ENCODE peak calls at places on chromosomes 13 and 19, in six cellular contexts. S is CD4-positive, CD25-positive, alpha-beta regulatory T cell; A is bronchial epithelial cell; T is left ventricle myocardium inferior; D is thoracic aorta; N is stomach. J is an unnamed sample. For H3K27me3, the result is how much of the 10 kb centered on the place peaks cover.

GRCh38 chr19:21586341-21587116 is 81.1 kb downstream of the ZNF429 start:
- DNase-seq in S (no peak), A (no peak), T (peak), D (no peak), N (peak), J (peak)

GRCh38 chr13:70856706-70857105 is 748.5 kb upstream of the KLHL1 start:
- DNase-seq in S (no peak), A (peak), T (no peak), D (no peak), N (no peak), J (no peak)

GRCh38 chr13:44120814-44121505 is 241.3 kb downstream of the LACC1 start:
- DNase-seq in S (no peak), A (no peak), T (no peak), D (no peak), N (no peak), J (no peak)

GRCh38 chr13:47480941-47481340 is 520.1 kb downstream of the SUCLA2 start:
- DNase-seq in S (no peak), A (no peak), T (no peak), D (no peak), N (no peak), J (no peak)

GRCh38 chr13:27359203-27359821 is 65.1 kb upstream of the GTF3A start:
- DNase-seq in S (peak), A (peak), T (peak), D (no peak), N (peak), J (peak)

GRCh38 chr13:32938907-32939306 is 77.3 kb upstream of the KL start:
- DNase-seq in S (no peak), A (peak), T (no peak), D (no peak), N (no peak), J (no peak)

GRCh38 chr19:919157-920050 is 2.3 kb downstream of the KISS1R start:
- DNase-seq in S (no peak), A (peak), T (no peak), D (no peak), N (no peak), J (no peak)

GRCh38 chr19:40807147-40808020 is 8.4 kb downstream of the EGLN2 start:
- DNase-seq in S (no peak), A (no peak), T (no peak), D (no peak), N (no peak), J (peak)

GRCh38 chr19:58518261-58519086 is 1.1 kb downstream of the ZBTB45 start:
- DNase-seq in S (no peak), A (peak), T (no peak), D (no peak), N (no peak), J (no peak)

GRCh38 chr13:42548731-42549554 is 25.0 kb upstream of the TNFSF11 start:
- DNase-seq in S (no peak), A (no peak), T (no peak), D (no peak), N (peak), J (no peak)

GRCh38 chr13:100423375-100423774 is 165.2 kb downstream of the GGACT start:
- DNase-seq in S (no peak), A (peak), T (no peak), D (no peak), N (no peak), J (no peak)

GRCh38 chr19:4713384-4713951 is 10.2 kb downstream of the DPP9 start:
- DNase-seq in S (no peak), A (peak), T (peak), D (no peak), N (peak), J (no peak)

GRCh38 chr19:45995715-45996385 is 583 bp downstream of the CCDC61 start:
- DNase-seq in S (no peak), A (peak), T (no peak), D (no peak), N (no peak), J (no peak)

GRCh38 chr13:73059460-73060250 is 850 bp downstream of the KLF5 start:
- DNase-seq in S (no peak), A (no peak), T (peak), D (no peak), N (peak), J (peak)

GRCh38 chr13:36526897-36527296 is 94.6 kb downstream of the CCNA1 start:
- DNase-seq in S (no peak), A (peak), T (no peak), D (no peak), N (no peak), J (no peak)

GRCh38 chr19:1065606-1066109 is 1.3 kb upstream of the ARHGAP45 start:
- DNase-seq in S (no peak), A (peak), T (no peak), D (no peak), N (no peak), J (no peak)

GRCh38 chr19:49488046-49488862 is 846 bp downstream of the RPL13A start:
- DNase-seq in S (no peak), A (no peak), T (no peak), D (no peak), N (no peak), J (no peak)

GRCh38 chr19:46347985-46348384 is 1.1 kb downstream of the PPP5C start:
- DNase-seq in S (no peak), A (no peak), T (no peak), D (no peak), N (no peak), J (no peak)

GRCh38 chr19:11781295-11782057 is 14.7 kb downstream of the ZNF441 start:
- DNase-seq in S (no peak), A (no peak), T (no peak), D (no peak), N (no peak), J (no peak)

GRCh38 chr13:107806726-107807125 is 408.6 kb downstream of the LIG4 start:
- DNase-seq in S (no peak), A (no peak), T (no peak), D (no peak), N (no peak), J (no peak)

GRCh38 chr13:48012668-48013067 is 11.6 kb upstream of the SUCLA2 start:
- DNase-seq in S (no peak), A (no peak), T (no peak), D (no peak), N (no peak), J (no peak)

GRCh38 chr19:45455707-45456499 is 11.9 kb upstream of the FOSB start:
- DNase-seq in S (no peak), A (peak), T (peak), D (peak), N (peak), J (peak)

GRCh38 chr19:12789904-12790619 is 1.2 kb upstream of the JUNB start:
- DNase-seq in S (peak), A (peak), T (peak), D (peak), N (peak), J (peak)

GRCh38 chr13:86051134-86052103 is 252.2 kb upstream of the SLITRK6 start:
- DNase-seq in S (no peak), A (peak), T (no peak), D (no peak), N (no peak), J (no peak)

GRCh38 chr13:108322206-108322824 is 52.8 kb downstream of the TNFSF13B start:
- DNase-seq in S (peak), A (peak), T (no peak), D (no peak), N (no peak), J (no peak)

GRCh38 chr13:76848596-76848995 is 37.6 kb downstream of the KCTD12 start:
- DNase-seq in S (no peak), A (no peak), T (peak), D (no peak), N (no peak), J (no peak)

GRCh38 chr19:3440082-3440481 is 40.2 kb downstream of the SMIM24 start:
- DNase-seq in S (peak), A (no peak), T (peak), D (no peak), N (peak), J (peak)

GRCh38 chr19:995051-995827 is 5.0 kb upstream of the GRIN3B start:
- DNase-seq in S (no peak), A (no peak), T (no peak), D (no peak), N (no peak), J (no peak)

DNA sequence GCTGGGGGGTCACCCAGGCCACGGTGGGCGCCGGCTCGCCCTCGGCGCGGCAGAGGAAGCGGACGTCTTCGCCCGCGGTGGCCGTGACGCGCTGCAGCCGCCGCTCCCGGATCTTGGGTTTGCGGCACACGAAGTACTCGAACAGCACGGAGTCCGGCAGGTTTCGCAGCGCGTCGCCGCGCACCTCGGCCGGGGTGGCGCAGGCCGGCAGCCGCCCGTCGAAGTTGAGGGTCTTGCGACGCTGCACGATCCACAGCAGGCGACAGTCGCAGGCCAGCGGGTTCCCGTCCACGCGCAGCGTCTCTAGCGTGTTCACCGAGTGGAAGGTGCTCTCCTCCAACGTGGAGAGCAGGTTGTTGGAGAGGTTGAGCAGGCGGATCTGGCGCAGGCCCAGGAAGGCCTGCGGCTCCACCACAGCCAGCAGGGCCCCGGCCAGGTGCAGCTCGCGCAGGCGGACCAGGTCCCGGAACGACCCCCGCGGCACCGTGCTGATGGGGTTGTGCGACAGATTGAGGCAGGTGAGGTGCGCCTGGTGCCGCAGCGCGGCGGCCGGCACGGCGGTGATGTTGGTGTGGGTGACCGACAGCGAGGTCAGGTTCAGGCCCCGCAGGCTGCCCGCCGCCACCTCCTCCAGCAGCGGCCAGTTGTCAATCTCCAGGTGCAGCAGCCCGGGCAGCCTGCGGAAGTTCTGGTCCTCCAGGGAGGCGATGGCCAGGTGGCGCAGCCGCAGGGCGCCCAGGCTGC is 8.6 kb upstream of the PEAK3 start:
- DNase-seq in S (peak), A (no peak), T (no peak), D (no peak), N (no peak), J (no peak)
- H3K27me3 ChIP-seq in S (under half), A (under half), T (half or more), D (under half), N (half or more), J (under half)

DNA sequence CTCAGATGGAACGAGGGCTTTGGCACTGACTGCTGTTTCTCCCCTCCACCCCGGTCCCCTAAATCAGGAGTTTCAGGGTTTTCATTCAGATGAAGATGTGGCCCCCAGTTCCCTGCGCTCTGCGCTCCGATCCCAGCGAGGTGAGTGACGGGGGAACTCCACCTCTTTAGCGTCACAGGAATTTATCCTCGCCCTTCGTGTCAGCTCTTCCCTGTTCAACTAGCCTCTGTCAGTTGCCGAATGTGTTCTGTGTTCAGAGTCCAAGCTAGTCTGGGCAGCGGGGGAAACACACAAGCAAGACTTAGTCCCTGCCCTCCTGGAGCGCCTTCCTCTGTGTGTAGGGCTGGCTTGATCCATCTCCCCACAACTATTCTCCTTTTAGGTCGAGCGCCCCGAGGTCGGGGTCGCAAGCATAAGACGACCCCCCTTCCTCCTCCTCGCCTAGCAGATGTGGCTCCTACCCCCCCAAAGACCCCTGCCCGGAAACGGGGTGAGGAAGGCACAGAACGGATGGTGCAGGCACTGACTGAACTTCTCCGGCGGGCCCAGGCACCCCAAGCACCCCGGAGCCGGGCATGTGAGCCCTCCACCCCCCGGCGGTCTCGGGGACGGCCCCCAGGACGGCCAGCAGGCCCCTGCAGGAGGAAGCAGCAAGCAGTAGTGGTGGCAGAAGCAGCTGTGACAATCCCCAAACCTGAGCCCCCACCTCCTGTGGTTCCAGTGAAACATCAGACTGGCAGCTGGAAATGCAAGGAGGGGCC is 1.8 kb downstream of the KMT2B start:
- DNase-seq in S (no peak), A (no peak), T (no peak), D (no peak), N (no peak), J (no peak)
- H3K4me3 ChIP-seq in S (peak), A (no peak), T (peak), D (peak), N (peak), J (no peak)

GRCh38 chr19:47438793-47439220 is 19.5 kb upstream of the MEIS3 start:
- DNase-seq in S (no peak), A (peak), T (no peak), D (no peak), N (peak), J (no peak)

GRCh38 chr19:47435883-47436417 is 16.6 kb upstream of the MEIS3 start:
- DNase-seq in S (no peak), A (no peak), T (no peak), D (no peak), N (no peak), J (no peak)

GRCh38 chr19:47435196-47435595 is 15.9 kb upstream of the MEIS3 start:
- DNase-seq in S (peak), A (no peak), T (no peak), D (no peak), N (no peak), J (no peak)

GRCh38 chr19:47437500-47437899 is 18.2 kb upstream of the MEIS3 start:
- DNase-seq in S (no peak), A (no peak), T (no peak), D (no peak), N (no peak), J (no peak)

DNA sequence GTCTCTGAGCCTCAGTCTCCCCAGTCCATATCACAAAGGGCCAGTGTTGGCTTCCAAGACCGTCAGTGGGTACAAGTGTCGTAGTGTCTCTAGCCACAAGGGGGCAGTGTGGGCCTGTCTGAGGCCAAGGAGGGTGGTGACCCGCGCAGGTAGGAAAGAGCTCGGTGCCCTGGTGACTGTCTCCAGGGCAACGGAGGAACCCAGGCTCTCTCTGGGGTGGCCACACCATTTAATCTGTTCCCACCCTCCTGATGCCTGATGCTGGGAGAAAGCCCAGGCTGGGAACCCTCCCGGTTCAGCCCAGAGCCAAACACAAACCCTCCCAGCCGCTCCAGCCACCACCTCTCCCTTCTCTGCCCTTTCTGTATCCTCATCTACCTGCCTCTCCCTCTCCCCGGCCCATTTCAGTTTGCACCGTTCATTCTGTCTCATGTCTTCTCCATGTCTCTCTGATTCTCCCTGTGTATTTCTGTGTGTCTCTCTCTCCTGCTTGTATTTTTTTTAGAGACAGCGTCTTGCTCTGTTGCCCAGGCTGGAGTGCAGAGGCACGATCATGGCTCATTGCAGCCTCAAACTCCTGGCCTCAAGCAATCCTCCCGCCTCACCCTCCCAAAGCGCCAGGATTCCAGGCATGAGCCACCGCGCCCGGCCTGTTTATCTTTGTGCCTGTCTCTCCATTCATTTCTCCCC is 17.5 kb upstream of the MEIS3 start:
- DNase-seq in S (peak), A (peak), T (peak), D (no peak), N (peak), J (peak)
- H3K27me3 ChIP-seq in S (under half), A (under half), T (half or more), D (under half), N (half or more), J (under half)

GRCh38 chr19:35206855-35207254 is 21.7 kb downstream of the FAM187B start:
- DNase-seq in S (no peak), A (no peak), T (no peak), D (no peak), N (peak), J (no peak)

GRCh38 chr19:35206379-35206778 is 22.2 kb downstream of the FAM187B start:
- DNase-seq in S (peak), A (no peak), T (no peak), D (no peak), N (no peak), J (peak)

GRCh38 chr19:35207391-35207871 is 21.1 kb downstream of the FAM187B start:
- DNase-seq in S (peak), A (peak), T (no peak), D (no peak), N (no peak), J (peak)

GRCh38 chr19:35209646-35210045 is 18.9 kb downstream of the FAM187B start:
- DNase-seq in S (no peak), A (no peak), T (no peak), D (no peak), N (no peak), J (no peak)

DNA sequence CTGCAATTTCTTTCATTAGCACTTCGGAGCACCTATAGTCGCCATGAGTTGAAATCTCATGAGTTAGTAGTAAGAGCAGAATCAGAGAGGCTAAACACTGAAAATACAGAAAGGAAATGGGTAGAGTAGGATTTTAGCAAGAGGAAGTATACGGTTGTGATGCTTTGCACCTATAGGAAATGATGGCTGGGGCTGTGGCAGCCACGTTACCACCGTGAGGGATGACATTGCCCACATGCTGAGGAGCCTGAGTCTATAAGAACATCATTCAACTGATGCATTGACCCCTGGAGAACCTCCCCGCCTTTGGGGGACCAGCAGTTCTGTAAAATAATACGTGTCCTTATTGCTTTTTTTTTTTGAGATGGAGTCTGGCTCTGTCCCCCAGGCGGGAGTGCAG is 20.4 kb downstream of the FAM187B start:
- DNase-seq in S (no peak), A (no peak), T (no peak), D (no peak), N (no peak), J (no peak)
- H3K4me3 ChIP-seq in S (peak), A (no peak), T (no peak), D (no peak), N (no peak), J (no peak)

GRCh38 chr19:39097721-39098120 is 13.6 kb downstream of the ACP7 start:
- DNase-seq in S (no peak), A (no peak), T (no peak), D (no peak), N (no peak), J (no peak)
- H3K27me3 ChIP-seq in S (under half), A (under half), T (half or more), D (under half), N (half or more), J (under half)

DNA sequence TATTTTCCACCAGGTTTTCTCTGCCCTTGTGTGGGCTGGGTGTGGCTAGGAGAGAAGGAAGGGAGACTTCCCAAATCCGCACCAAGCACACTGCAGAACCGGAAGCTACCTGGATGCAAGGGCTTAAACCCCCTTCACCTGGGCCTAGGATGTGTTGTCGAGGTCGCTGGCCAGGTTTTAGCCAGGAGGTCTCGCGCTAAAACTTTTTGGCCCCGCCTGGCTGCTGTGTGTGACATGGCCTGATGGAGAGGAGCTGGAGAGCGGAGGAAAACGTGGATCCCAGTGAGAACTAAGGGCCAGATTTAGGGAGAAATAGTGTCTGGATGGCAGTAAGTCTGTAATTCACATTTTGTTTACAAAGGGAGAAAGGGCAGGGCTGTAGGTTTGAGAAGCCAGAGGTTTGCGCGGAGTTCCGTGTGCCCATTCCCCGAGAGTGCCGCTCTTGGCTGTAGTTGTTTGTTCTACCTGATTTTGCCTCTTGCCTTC is 3.1 kb upstream of the TSHZ3 start:
- DNase-seq in S (no peak), A (no peak), T (no peak), D (no peak), N (no peak), J (no peak)
- H3K4me3 ChIP-seq in S (no peak), A (no peak), T (peak), D (no peak), N (peak), J (no peak)

GRCh38 chr19:30673336-30673735 is 301.2 kb downstream of the ZNF536 start:
- DNase-seq in S (no peak), A (no peak), T (no peak), D (no peak), N (peak), J (no peak)
- H3K27me3 ChIP-seq in S (under half), A (under half), T (under half), D (under half), N (under half), J (under half)

GRCh38 chr13:113017506-113018215 is 48.6 kb downstream of the MCF2L start:
- DNase-seq in S (no peak), A (no peak), T (no peak), D (no peak), N (no peak), J (no peak)
- H3K4me3 ChIP-seq in S (no peak), A (no peak), T (no peak), D (no peak), N (no peak), J (no peak)

GRCh38 chr13:109547942-109548860 is 238.2 kb downstream of the IRS2 start:
- DNase-seq in S (no peak), A (no peak), T (no peak), D (no peak), N (no peak), J (no peak)
- H3K27me3 ChIP-seq in S (under half), A (under half), T (under half), D (under half), N (under half), J (under half)